ENCODE peak calls at places on chromosomes 3 and 15, in seven cellular contexts. V is osteocyte, P is retinal pigment epithelial cell, B is astrocyte of the cerebellum, H is upper lobe of right lung, T is cardiac muscle cell, N is heart left ventricle. O is an unnamed sample.

GRCh38 chr15:68264282-68264681 is 13.3 kb upstream of the FEM1B start:
- DNase-seq in P (no peak), T (no peak), H (no peak), N (no peak), V (no peak), B (no peak), O (no peak)

GRCh38 chr15:67024322-67024997 is 40.9 kb upstream of the SMAD3 start:
- DNase-seq in P (peak; percentile 78), H (peak; percentile 77), V (peak; percentile 90), T (peak; percentile 97), N (peak; percentile 84), B (peak; percentile 96), O (no peak)

GRCh38 chr3:44077267-44077666 is 164.4 kb upstream of the TOPAZ1 start:
- DNase-seq in T (peak; percentile 18), V (peak; percentile 23), P (no peak), B (no peak), H (no peak), N (no peak), O (no peak)

GRCh38 chr15:73937726-73938125 is 11.5 kb downstream of the LOXL1 start:
- DNase-seq in P (no peak), B (no peak), V (no peak), T (no peak), N (no peak), H (no peak), O (no peak)

GRCh38 chr3:105613120-105613519 is 246.4 kb downstream of the ALCAM start:
- DNase-seq in B (no peak), V (no peak), H (no peak), T (peak; percentile 4), N (no peak), P (no peak), O (no peak)

GRCh38 chr3:64353256-64353655 is 128.0 kb upstream of the PRICKLE2 start:
- DNase-seq in P (no peak), N (no peak), T (peak; percentile 39), H (no peak), V (no peak), B (no peak), O (no peak)

GRCh38 chr3:151798476-151798875 is 15.4 kb upstream of the AADAC start:
- DNase-seq in B (peak; percentile 5), H (no peak), T (no peak), V (no peak), N (no peak), P (no peak), O (no peak)

GRCh38 chr3:197014942-197015575 is 14.6 kb downstream of the MELTF start:
- DNase-seq in V (no peak), T (no peak), H (no peak), P (no peak), N (no peak), B (no peak), O (no peak)

GRCh38 chr15:101267320-101268104 is 9.8 kb downstream of the SELENOS start:
- DNase-seq in B (peak; percentile 76), P (no peak), H (no peak), N (peak; percentile 48), V (no peak), T (peak; percentile 74), O (no peak)

GRCh38 chr3:127083778-127084355 is 101.0 kb downstream of the PLXNA1 start:
- DNase-seq in B (no peak), V (no peak), N (no peak), T (no peak), H (no peak), P (no peak), O (no peak)

GRCh38 chr3:126348308-126348920 is 8.8 kb downstream of the KLF15 start:
- DNase-seq in N (peak; percentile 1), P (no peak), T (peak; percentile 23), H (no peak), B (no peak), V (peak; percentile 38), O (no peak)

GRCh38 chr3:25235033-25235432 is 193.0 kb upstream of the RARB start:
- DNase-seq in H (no peak), T (no peak), B (no peak), N (no peak), P (no peak), V (no peak), O (no peak)

GRCh38 chr3:187706966-187707365 is 4.6 kb upstream of the RTP2 start:
- DNase-seq in P (no peak), N (no peak), B (no peak), V (peak; percentile 27), H (no peak), T (peak; percentile 32), O (no peak)

GRCh38 chr3:146325170-146325569 is 74.3 kb upstream of the PLSCR4 start:
- DNase-seq in T (peak; percentile 36), B (no peak), V (no peak), H (no peak), P (no peak), N (no peak), O (no peak)

GRCh38 chr3:195034101-195034500 is 236.9 kb downstream of the XXYLT1 start:
- DNase-seq in V (no peak), P (no peak), H (peak; percentile 21), T (no peak), B (no peak), N (no peak), O (no peak)

GRCh38 chr3:159263750-159264561 is 462.1 kb downstream of the MFSD1 start:
- DNase-seq in N (peak; percentile 11), T (peak; percentile 66), V (no peak), P (no peak), H (no peak), B (peak; percentile 44), O (peak; percentile 41)

GRCh38 chr3:2659896-2660295 is 450.3 kb downstream of the IL5RA start:
- DNase-seq in H (no peak), P (no peak), N (no peak), B (no peak), V (no peak), T (no peak), O (no peak)

GRCh38 chr15:75840659-75841058 is 2.6 kb upstream of the UBE2Q2 start:
- DNase-seq in N (peak; percentile 38), H (no peak), T (peak; percentile 84), P (no peak), B (peak; percentile 62), V (no peak), O (no peak)

GRCh38 chr3:163218336-163218735 is 1721.7 kb downstream of the OTOL1 start:
- DNase-seq in V (no peak), B (no peak), H (no peak), T (no peak), N (no peak), P (no peak), O (no peak)

GRCh38 chr3:194985031-194985578 is 285.9 kb downstream of the XXYLT1 start:
- DNase-seq in B (peak; percentile 8), P (peak; percentile 5), V (peak; percentile 79), H (peak; percentile 85), N (peak; percentile 79), T (peak; percentile 91), O (peak; percentile 22)

GRCh38 chr15:101378356-101378755 is 83.3 kb upstream of the SNRPA1 start:
- DNase-seq in H (no peak), T (no peak), P (no peak), B (no peak), V (no peak), N (no peak), O (no peak)

GRCh38 chr15:69422336-69422895 is 8.3 kb downstream of the KIF23 start:
- DNase-seq in N (no peak), B (no peak), T (no peak), P (no peak), V (no peak), H (no peak), O (no peak)

GRCh38 chr3:99842826-99843589 is 25.3 kb downstream of the CMSS1 start:
- DNase-seq in V (no peak), P (no peak), T (peak; percentile 78), H (no peak), B (peak; percentile 53), N (no peak), O (no peak)

DNA sequence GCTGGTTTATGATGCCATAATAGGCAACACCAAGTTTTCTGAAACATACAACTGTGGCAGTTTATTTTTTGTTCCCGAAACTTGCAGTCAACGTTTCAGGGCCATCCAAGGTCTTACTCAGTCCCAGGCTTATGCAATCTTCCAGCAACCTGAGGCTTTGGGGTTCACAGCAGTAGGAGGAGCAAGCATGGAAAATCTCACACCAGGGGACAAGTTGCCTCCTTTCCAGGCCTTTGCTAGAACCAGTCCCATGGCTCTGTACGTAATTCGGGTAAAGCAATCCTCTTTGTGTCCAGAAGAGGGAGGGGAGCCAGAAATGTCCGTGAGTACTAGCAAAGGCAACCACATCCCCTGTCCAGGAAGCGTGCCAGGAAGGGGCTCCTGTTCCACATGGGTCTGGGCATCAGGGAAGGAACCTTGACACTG is 4.7 kb upstream of the FAM240A start:
- DNase-seq in N (no peak), T (peak; percentile 22), H (no peak), P (no peak), B (no peak), V (peak; percentile 70), O (no peak)
- TF ChIP-seq CTCF in N (no peak), T (peak; percentile 16), H (no peak), P (peak; percentile 31), B (peak; percentile 20), V (no peak), O (peak; percentile 27)

GRCh38 chr3:118501152-118501551 is 533.5 kb downstream of the IGSF11 start:
- DNase-seq in V (no peak), N (peak; percentile 13), P (peak; percentile 26), B (peak; percentile 0), H (peak; percentile 62), T (peak; percentile 2), O (peak; percentile 16)

DNA sequence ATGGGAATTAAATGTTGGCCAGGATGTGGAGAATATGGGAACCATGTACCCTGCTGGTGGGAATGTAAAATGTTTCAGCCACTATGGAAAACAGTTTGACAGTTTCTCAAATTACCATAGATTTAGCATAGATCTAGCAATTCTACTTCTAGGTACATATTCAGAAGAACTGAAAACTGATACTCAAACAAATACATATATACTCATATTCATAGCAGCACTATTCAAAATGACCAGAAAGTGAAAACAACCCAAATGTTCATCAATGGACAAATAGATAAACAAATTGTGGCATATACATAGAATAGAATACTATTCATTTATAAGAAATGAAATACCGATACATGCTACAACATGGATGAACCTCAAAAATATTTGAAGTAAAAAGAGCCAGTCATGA is 539.4 kb downstream of the IGSF11 start:
- DNase-seq in V (no peak), P (no peak), T (no peak), H (no peak), N (no peak), B (no peak), O (no peak)
- TF ChIP-seq CTCF in V (no peak), P (no peak), T (no peak), H (no peak), N (no peak), B (no peak), O (peak; percentile 34)

GRCh38 chr3:50154476-50154839 is 666 bp upstream of the SEMA3F start:
- DNase-seq in P (no peak), V (no peak), H (no peak), N (no peak), T (no peak), B (no peak), O (peak; percentile 22)
- TF ChIP-seq CTCF in P (peak; percentile 47), V (peak; percentile 9), H (peak; percentile 14), N (no peak), T (peak; percentile 31), B (peak; percentile 10), O (peak; percentile 29)

GRCh38 chr3:32148356-32148755 is 41.9 kb downstream of the GPD1L start:
- DNase-seq in H (no peak), T (no peak), B (no peak), V (no peak), P (no peak), N (no peak), O (no peak)
- TF ChIP-seq CTCF in H (no peak), T (no peak), B (no peak), V (no peak), P (no peak), N (no peak), O (no peak)

O was measured in neural crest cell.